ENCODE peak calls at places on chromosomes 7 and 10, in eight cellular contexts. E is HFF-Myc; J is G401; S is right lobe of liver; U is astrocyte of the cerebellum; X is stimulated activated naive B cell treated with anti-CD40 and anti-IgM and Interleukin-4, amounts not matched to agents 10 μg/mL and 1 μg/mL and 100 μg/mL, for 72 hours; Q is T-helper 9 cell; N is breast epithelium. R is an unnamed sample.

GRCh38 chr7:1654111-1654510 is 16.0 kb upstream of the ELFN1 start:
- DNase-seq in N (no peak), X (no peak), E (no peak), Q (no peak), U (no peak), S (no peak), J (no peak), R (no peak)

GRCh38 chr7:55055479-55055878 is 36.7 kb downstream of the EGFR start:
- DNase-seq in S (no peak), N (no peak), Q (no peak), U (no peak), E (no peak), J (no peak), X (no peak), R (no peak)

GRCh38 chr10:5196613-5197234 is at the start of gene AKR1C4:
- DNase-seq in J (no peak), N (no peak), U (no peak), S (peak), E (no peak), Q (no peak), X (no peak), R (no peak)

GRCh38 chr7:142053988-142054387 is 57.5 kb upstream of the MGAM2 start:
- DNase-seq in X (no peak), N (no peak), U (peak), Q (no peak), S (no peak), E (no peak), J (no peak), R (no peak)

GRCh38 chr7:12685550-12685949 is 1.9 kb upstream of the ARL4A start:
- DNase-seq in U (no peak), E (no peak), N (no peak), X (no peak), S (peak), Q (peak), J (peak), R (peak)

GRCh38 chr7:106767498-106768323 is 97.4 kb upstream of the PIK3CG start:
- DNase-seq in S (no peak), Q (no peak), J (no peak), X (no peak), E (no peak), N (no peak), U (no peak), R (no peak)

GRCh38 chr7:151008511-151009323 is 15.6 kb downstream of the ATG9B start:
- DNase-seq in E (no peak), U (no peak), S (peak), Q (peak), N (peak), J (peak), X (peak), R (peak)

GRCh38 chr10:95275726-95276366 is 15.0 kb downstream of the PDLIM1 start:
- DNase-seq in S (no peak), E (no peak), J (no peak), U (no peak), Q (no peak), N (no peak), X (no peak), R (no peak)

GRCh38 chr10:124595143-124595883 is 133.7 kb downstream of the LHPP start:
- DNase-seq in S (no peak), Q (no peak), J (no peak), U (no peak), X (no peak), E (no peak), N (no peak), R (no peak)

GRCh38 chr10:102555781-102556328 is 52.1 kb downstream of the SUFU start:
- DNase-seq in Q (no peak), N (no peak), E (no peak), U (no peak), S (no peak), X (no peak), J (peak), R (no peak)

R was measured in mucosa of descending colon.